ENCODE peak calls at places on chromosomes 12 and 14, in eight cellular contexts. R is HCT116, T is breast epithelium, J is stomach, X is tibial artery, B is Panc1, H is cardiac muscle cell, C is upper lobe of left lung. W is an unnamed sample. For H3K4me1 and H3K27me3, the result is how much of the 10 kb centered on the place peaks cover.

GRCh38 chr12:20585055-20585625 is 110.0 kb upstream of the SLCO1C1 start:
- DNase-seq in R (no peak), T (no peak), J (no peak), X (no peak), B (no peak), H (no peak), C (no peak), W (no peak)

GRCh38 chr14:99036594-99037293 is 235.3 kb downstream of the BCL11B start:
- DNase-seq in R (no peak), T (no peak), J (peak), X (peak), B (no peak), H (no peak), C (peak), W (no peak)

GRCh38 chr12:4977104-4977503 is 66.6 kb upstream of the KCNA5 start:
- DNase-seq in R (no peak), T (no peak), J (no peak), X (no peak), B (no peak), H (no peak), C (no peak), W (no peak)

GRCh38 chr12:88579572-88579940 is 715 bp downstream of the KITLG start:
- DNase-seq in R (no peak), T (no peak), J (peak), X (peak), B (no peak), H (peak), C (peak), W (peak)

GRCh38 chr14:85380891-85381290 is 149.1 kb upstream of the FLRT2 start:
- DNase-seq in R (no peak), T (no peak), J (no peak), X (no peak), B (no peak), H (no peak), C (no peak), W (no peak)

GRCh38 chr12:44885902-44886301 is 9.8 kb upstream of the NELL2 start:
- DNase-seq in R (no peak), T (no peak), J (no peak), X (no peak), B (no peak), H (no peak), C (no peak), W (no peak)

GRCh38 chr12:79933580-79934264 is 1.2 kb downstream of the PPP1R12A start:
- DNase-seq in R (no peak), T (no peak), J (no peak), X (no peak), B (no peak), H (peak), C (no peak), W (no peak)

GRCh38 chr12:54262403-54262925 is 17.5 kb downstream of the CBX5 start:
- DNase-seq in R (no peak), T (no peak), J (no peak), X (no peak), B (no peak), H (peak), C (no peak), W (no peak)

GRCh38 chr14:92728781-92729364 is 19.6 kb downstream of the LGMN start:
- DNase-seq in R (no peak), T (no peak), J (peak), X (no peak), B (no peak), H (peak), C (peak), W (no peak)

GRCh38 chr14:30709201-30709600 is 87.1 kb downstream of the SCFD1 start:
- DNase-seq in R (no peak), T (no peak), J (no peak), X (no peak), B (no peak), H (no peak), C (no peak), W (no peak)

GRCh38 chr12:92065018-92065499 is 80.6 kb downstream of the BTG1 start:
- DNase-seq in R (no peak), T (no peak), J (peak), X (no peak), B (no peak), H (no peak), C (peak), W (no peak)

GRCh38 chr14:63928744-63929174 is 76.0 kb downstream of the SYNE2 start:
- DNase-seq in R (no peak), T (no peak), J (no peak), X (no peak), B (no peak), H (no peak), C (no peak), W (no peak)

GRCh38 chr14:60204104-60204842 is 39.1 kb upstream of the DHRS7 start:
- DNase-seq in R (no peak), T (no peak), J (no peak), X (no peak), B (no peak), H (no peak), C (no peak), W (no peak)

GRCh38 chr12:58745348-58746125 is 174.8 kb downstream of the LRIG3 start:
- DNase-seq in R (no peak), T (no peak), J (no peak), X (no peak), B (no peak), H (no peak), C (no peak), W (no peak)

GRCh38 chr14:43143106-43143505 is 1364.0 kb downstream of the FSCB start:
- DNase-seq in R (no peak), T (no peak), J (no peak), X (no peak), B (no peak), H (no peak), C (no peak), W (no peak)

GRCh38 chr14:101478796-101479410 is 82.4 kb upstream of the DIO3 start:
- DNase-seq in R (no peak), T (no peak), J (peak), X (peak), B (no peak), H (no peak), C (no peak), W (no peak)

GRCh38 chr12:6193853-6194815 is 6.1 kb upstream of the CD9 start:
- DNase-seq in R (no peak), T (no peak), J (peak), X (no peak), B (no peak), H (peak), C (peak), W (no peak)

GRCh38 chr12:132243596-132244289 is 85.6 kb downstream of the GALNT9 start:
- DNase-seq in R (no peak), T (no peak), J (no peak), X (peak), B (no peak), H (peak), C (no peak), W (no peak)

GRCh38 chr14:45793081-45793480 is 540.1 kb upstream of the MIS18BP1 start:
- DNase-seq in R (no peak), T (no peak), J (peak), X (no peak), B (no peak), H (no peak), C (no peak), W (no peak)

GRCh38 chr14:47549886-47550285 is 125.5 kb downstream of the MDGA2 start:
- DNase-seq in R (no peak), T (no peak), J (no peak), X (no peak), B (no peak), H (no peak), C (no peak), W (no peak)

GRCh38 chr14:65169351-65169750 is 67.0 kb upstream of the MAX start:
- DNase-seq in R (no peak), T (no peak), J (no peak), X (no peak), B (no peak), H (no peak), C (no peak), W (peak)

GRCh38 chr12:104263580-104264358 is 39.8 kb upstream of the EID3 start:
- DNase-seq in R (no peak), T (no peak), J (no peak), X (no peak), B (no peak), H (no peak), C (no peak), W (no peak)

GRCh38 chr12:116273813-116274551 is 3.5 kb downstream of the MED13L start:
- DNase-seq in R (no peak), T (no peak), J (no peak), X (no peak), B (no peak), H (no peak), C (no peak), W (no peak)

GRCh38 chr12:32727237-32727636 is 28.5 kb downstream of the YARS2 start:
- DNase-seq in R (no peak), T (no peak), J (no peak), X (no peak), B (no peak), H (no peak), C (no peak), W (no peak)

GRCh38 chr12:131282292-131283080 is 328.8 kb downstream of the ADGRD1 start:
- DNase-seq in R (no peak), T (no peak), J (no peak), X (peak), B (no peak), H (no peak), C (peak), W (no peak)

GRCh38 chr12:9721394-9722092 is 11.4 kb downstream of the CLECL1 start:
- DNase-seq in R (no peak), T (no peak), J (no peak), X (no peak), B (peak), H (no peak), C (no peak), W (no peak)

GRCh38 chr12:106223485-106224391 is 24.1 kb downstream of the CKAP4 start:
- DNase-seq in R (peak), T (no peak), J (peak), X (peak), B (peak), H (peak), C (peak), W (peak)

GRCh38 chr14:26415618-26416123 is 182.2 kb downstream of the NOVA1 start:
- DNase-seq in R (no peak), T (peak), J (peak), X (peak), B (no peak), H (no peak), C (no peak), W (no peak)

GRCh38 chr12:16407332-16407731 is 59.9 kb downstream of the MGST1 start:
- DNase-seq in R (no peak), T (no peak), J (no peak), X (no peak), B (no peak), H (no peak), C (no peak), W (no peak)

GRCh38 chr12:51675062-51675803 is 84.2 kb downstream of the SCN8A start:
- DNase-seq in R (no peak), T (no peak), J (no peak), X (no peak), B (no peak), H (no peak), C (no peak), W (no peak)

GRCh38 chr12:120599672-120600537 is 18.7 kb upstream of the POP5 start:
- DNase-seq in R (no peak), T (no peak), J (no peak), X (no peak), B (no peak), H (no peak), C (no peak), W (no peak)

GRCh38 chr12:103455020-103455763 is 40.6 kb downstream of the C12orf42 start:
- DNase-seq in R (no peak), T (no peak), J (no peak), X (no peak), B (no peak), H (no peak), C (no peak), W (no peak)

GRCh38 chr12:25775968-25776367 is 182.5 kb upstream of the RASSF8 start:
- DNase-seq in R (no peak), T (no peak), J (no peak), X (no peak), B (no peak), H (no peak), C (no peak), W (no peak)

GRCh38 chr12:123601602-123602489 is at the start of gene DDX55:
- DNase-seq in R (peak), T (peak), J (peak), X (peak), B (no peak), H (peak), C (peak), W (peak)

GRCh38 chr12:106118-106561 is 39.6 kb downstream of the IQSEC3 start:
- DNase-seq in R (peak), T (no peak), J (no peak), X (peak), B (no peak), H (no peak), C (no peak), W (peak)

GRCh38 chr12:109872-110271 is 43.3 kb downstream of the IQSEC3 start:
- DNase-seq in R (no peak), T (no peak), J (no peak), X (no peak), B (no peak), H (peak), C (no peak), W (no peak)

GRCh38 chr12:109446-109845 is 42.9 kb downstream of the IQSEC3 start:
- DNase-seq in R (no peak), T (no peak), J (no peak), X (peak), B (no peak), H (no peak), C (no peak), W (no peak)

GRCh38 chr12:105696-106095 is 39.1 kb downstream of the IQSEC3 start:
- DNase-seq in R (no peak), T (no peak), J (no peak), X (peak), B (no peak), H (no peak), C (no peak), W (no peak)

DNA sequence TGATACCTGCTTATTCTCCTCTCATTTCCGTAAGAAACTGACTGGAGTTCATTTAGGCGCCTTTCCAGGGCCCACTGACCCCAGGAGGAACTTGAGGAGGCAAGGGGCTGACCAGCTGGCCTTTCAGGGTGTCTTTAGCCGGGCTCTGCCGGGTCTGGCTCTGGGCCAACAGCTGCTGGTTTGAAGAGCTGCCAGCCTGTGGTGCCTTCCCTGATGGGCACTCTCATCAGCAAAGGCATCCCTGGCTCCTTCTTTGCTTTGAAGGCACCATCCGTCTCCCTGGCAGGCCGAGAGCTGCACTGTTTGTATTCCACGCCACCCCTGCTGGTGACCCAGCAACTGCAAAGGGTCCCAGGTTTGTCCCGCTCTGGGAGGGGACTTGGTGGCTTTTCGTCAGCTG is 42.0 kb downstream of the IQSEC3 start:
- DNase-seq in R (no peak), T (no peak), J (peak), X (peak), B (no peak), H (peak), C (no peak), W (peak)
- H3K4me1 ChIP-seq in R (under half), T (under half), J (under half), X (under half), B (under half), H (under half), C (under half), W (under half)

GRCh38 chr14:106872619-106873446 is 1346.5 kb downstream of the TMEM121 start:
- DNase-seq in R (no peak), T (peak), J (peak), X (no peak), B (no peak), H (no peak), C (peak), W (peak)
- TF ChIP-seq CTCF in R (peak), T (peak), J (peak), X (peak), B (peak), H (no peak), C (peak), W (no peak)

GRCh38 chr12:28092396-28092795 is 97.9 kb upstream of the CCDC91 start:
- DNase-seq in R (no peak), T (no peak), J (no peak), X (no peak), B (no peak), H (no peak), C (no peak), W (no peak)
- H3K27me3 ChIP-seq in R (under half), T (under half), J (under half), X (under half), B (under half), H (under half), C (under half), W (under half)

GRCh38 chr12:27270148-27270547 is 26.1 kb downstream of the STK38L start:
- DNase-seq in R (no peak), T (no peak), J (no peak), X (no peak), B (no peak), H (no peak), C (no peak), W (no peak)

GRCh38 chr12:27276275-27276674 is 32.2 kb downstream of the STK38L start:
- DNase-seq in R (no peak), T (no peak), J (no peak), X (no peak), B (no peak), H (no peak), C (no peak), W (no peak)

GRCh38 chr12:27272375-27273028 is 28.4 kb downstream of the STK38L start:
- DNase-seq in R (no peak), T (no peak), J (no peak), X (no peak), B (no peak), H (peak), C (no peak), W (no peak)

GRCh38 chr12:27274706-27275105 is 30.6 kb downstream of the STK38L start:
- DNase-seq in R (no peak), T (no peak), J (no peak), X (no peak), B (no peak), H (no peak), C (no peak), W (no peak)

DNA sequence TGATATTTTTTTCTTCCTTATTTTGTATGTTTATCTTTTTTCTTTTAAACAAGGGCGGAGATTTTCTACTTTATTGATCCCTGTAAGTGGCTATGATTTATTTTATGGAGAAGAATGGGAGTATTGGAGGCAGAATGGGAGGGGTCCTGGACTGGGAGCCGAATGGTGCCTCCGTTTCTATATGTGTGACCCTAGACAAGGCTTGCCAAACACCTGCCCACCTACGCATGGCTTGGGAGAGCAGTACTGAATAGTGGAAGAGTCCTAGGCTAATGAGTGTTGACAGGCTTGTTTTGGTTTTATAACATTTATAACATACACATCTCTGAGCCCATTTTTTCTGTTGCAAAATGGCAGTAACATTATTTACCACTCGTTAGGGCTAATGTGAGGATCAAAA is 29.0 kb downstream of the STK38L start:
- DNase-seq in R (no peak), T (no peak), J (no peak), X (no peak), B (no peak), H (no peak), C (no peak), W (no peak)
- H3K4me1 ChIP-seq in R (under half), T (under half), J (half or more), X (under half), B (under half), H (under half), C (under half), W (under half)

DNA sequence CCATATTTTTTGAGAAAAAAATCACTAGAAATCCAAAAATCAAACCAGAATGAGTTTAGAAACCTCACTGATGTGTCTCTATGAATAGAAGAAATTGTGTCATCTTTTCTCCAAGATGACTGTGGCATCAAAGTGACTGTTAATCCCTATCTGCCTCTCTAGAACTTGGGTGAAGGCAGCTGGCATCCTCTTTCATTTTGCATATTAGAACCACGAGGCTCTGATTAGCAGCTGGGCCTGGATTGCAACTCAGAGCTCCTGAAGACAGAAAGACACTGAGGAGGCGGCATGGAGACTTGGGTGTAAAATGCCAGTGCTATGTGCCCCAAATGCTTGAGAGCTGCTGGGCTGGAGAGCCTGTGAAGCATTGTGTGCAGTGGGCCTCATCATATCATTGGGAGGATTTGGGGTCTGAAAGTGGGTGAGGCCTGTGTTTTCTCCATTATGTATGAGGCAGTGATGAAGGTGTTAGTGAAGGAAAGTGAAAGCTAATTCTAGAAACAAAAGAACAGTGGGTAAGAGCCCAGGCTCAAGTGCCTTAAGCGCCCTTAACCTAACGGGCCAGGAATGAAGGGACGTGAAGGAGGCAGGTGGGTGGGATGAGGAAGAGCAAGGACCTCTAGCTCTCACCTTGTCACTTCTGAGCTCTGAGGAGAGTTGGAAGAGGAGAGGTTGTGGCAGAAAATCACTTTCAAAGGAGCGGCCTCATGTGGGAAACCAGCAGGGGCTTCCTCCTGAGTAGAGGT is 26.2 kb downstream of the NKX2-8 start:
- DNase-seq in R (no peak), T (no peak), J (no peak), X (no peak), B (no peak), H (no peak), C (no peak), W (no peak)
- TF ChIP-seq CTCF in R (no peak), T (no peak), J (no peak), X (no peak), B (no peak), H (no peak), C (no peak), W (no peak)

W was measured in heart right ventricle.